ENCODE peak calls at places on chromosomes 5 and 9, in ten cellular contexts. O, Y, E, B, Q, D, A, C, J and P are unnamed samples.
A peak's percentile ranks its signal among the peaks of the same experiment; 100 is the strongest.

GRCh38 chr5:128264567-128264966 is 181.0 kb downstream of the SLC12A2 start:
- DNase-seq in O (no peak), Y (no peak), E (no peak), B (no peak), Q (no peak), D (no peak), A (no peak), C (peak; percentile 26), J (no peak), P (no peak)

GRCh38 chr5:159184236-159184635 is 25.1 kb downstream of the RNF145 start:
- DNase-seq in O (no peak), Y (no peak), E (no peak), B (no peak), Q (no peak), D (no peak), A (no peak), C (no peak), J (no peak), P (no peak)

GRCh38 chr5:157100140-157100679 is 8.6 kb downstream of the HAVCR2 start:
- DNase-seq in O (no peak), Y (no peak), E (peak; percentile 43), B (no peak), Q (no peak), D (no peak), A (peak; percentile 53), C (no peak), J (no peak), P (no peak)

GRCh38 chr5:107512029-107512428 is 158.7 kb downstream of the EFNA5 start:
- DNase-seq in O (peak; percentile 24), Y (no peak), E (no peak), B (no peak), Q (no peak), D (no peak), A (no peak), C (no peak), J (no peak), P (no peak)

GRCh38 chr5:174348582-174348981 is 303.1 kb downstream of the NSG2 start:
- DNase-seq in O (no peak), Y (no peak), E (no peak), B (no peak), Q (no peak), D (no peak), A (no peak), C (no peak), J (no peak), P (no peak)

GRCh38 chr5:79464695-79465332 is 49.1 kb downstream of the HOMER1 start:
- DNase-seq in O (no peak), Y (no peak), E (peak; percentile 4), B (peak; percentile 56), Q (peak; percentile 2), D (no peak), A (peak; percentile 50), C (peak; percentile 6), J (no peak), P (peak; percentile 8)

GRCh38 chr9:102779341-102779740 is 215.8 kb upstream of the CYLC2 start:
- DNase-seq in O (no peak), Y (no peak), E (no peak), B (no peak), Q (no peak), D (no peak), A (no peak), C (no peak), J (no peak), P (no peak)

GRCh38 chr5:61280205-61280604 is 51.9 kb upstream of the ZSWIM6 start:
- DNase-seq in O (no peak), Y (no peak), E (peak; percentile 80), B (peak; percentile 91), Q (peak; percentile 89), D (no peak), A (peak; percentile 37), C (peak; percentile 97), J (no peak), P (peak; percentile 83)

GRCh38 chr5:7742241-7742656 is 108.7 kb downstream of the CFAP90 start:
- DNase-seq in O (no peak), Y (no peak), E (no peak), B (no peak), Q (peak; percentile 69), D (no peak), A (no peak), C (no peak), J (no peak), P (no peak)